ENCODE peak calls at places on chromosome 5, in eight cellular contexts. One of them, this sample, is unnamed.
A peak's percentile ranks its signal among the peaks of the same experiment; 100 is the strongest.

GRCh38 chr5:141349917-141350619 is at the start of gene PCDHGB1:
- DNase-seq in body of pancreas: peak; percentile 43
- DNase-seq in aorta: peak; percentile 62
- DNase-seq in H54: peak; percentile 45
- DNase-seq in cerebellar cortex: peak; percentile 48
- DNase-seq in amniotic epithelial cell: peak; percentile 45
- DNase-seq in ureter: no peak
- DNase-seq in HTR-8/SVneo: no peak
- DNase-seq in this sample: peak; percentile 31

GRCh38 chr5:171750316-171750788 is 35.3 kb upstream of the SMIM23 start:
- DNase-seq in body of pancreas: peak; percentile 19
- DNase-seq in aorta: peak; percentile 80
- DNase-seq in HTR-8/SVneo: peak; percentile 32
- DNase-seq in ureter: no peak
- DNase-seq in cerebellar cortex: peak; percentile 13
- DNase-seq in amniotic epithelial cell: no peak
- DNase-seq in H54: peak; percentile 15
- DNase-seq in this sample: peak; percentile 3

GRCh38 chr5:111422245-111422644 is 90.1 kb downstream of the STARD4 start:
- DNase-seq in cerebellar cortex: no peak
- DNase-seq in aorta: no peak
- DNase-seq in body of pancreas: no peak
- DNase-seq in HTR-8/SVneo: no peak
- DNase-seq in amniotic epithelial cell: no peak
- DNase-seq in H54: no peak
- DNase-seq in ureter: no peak
- DNase-seq in this sample: no peak

GRCh38 chr5:44542470-44542869 is 153.2 kb upstream of the FGF10 start:
- DNase-seq in body of pancreas: no peak
- DNase-seq in aorta: no peak
- DNase-seq in amniotic epithelial cell: peak; percentile 94
- DNase-seq in ureter: no peak
- DNase-seq in H54: no peak
- DNase-seq in cerebellar cortex: no peak
- DNase-seq in HTR-8/SVneo: no peak
- DNase-seq in this sample: no peak

GRCh38 chr5:96226941-96227552 is 206.0 kb downstream of the PCSK1 start:
- DNase-seq in cerebellar cortex: no peak
- DNase-seq in body of pancreas: peak; percentile 14
- DNase-seq in amniotic epithelial cell: peak; percentile 87
- DNase-seq in H54: no peak
- DNase-seq in aorta: peak; percentile 76
- DNase-seq in ureter: no peak
- DNase-seq in HTR-8/SVneo: peak; percentile 54
- DNase-seq in this sample: no peak

GRCh38 chr5:9094582-9094981 is 451.3 kb downstream of the SEMA5A start:
- DNase-seq in ureter: no peak
- DNase-seq in aorta: no peak
- DNase-seq in body of pancreas: no peak
- DNase-seq in H54: no peak
- DNase-seq in HTR-8/SVneo: no peak
- DNase-seq in cerebellar cortex: no peak
- DNase-seq in amniotic epithelial cell: peak; percentile 74
- DNase-seq in this sample: no peak

GRCh38 chr5:170297589-170298462 is at the start of gene LCP2:
- DNase-seq in cerebellar cortex: no peak
- DNase-seq in body of pancreas: no peak
- DNase-seq in HTR-8/SVneo: no peak
- DNase-seq in amniotic epithelial cell: no peak
- DNase-seq in ureter: no peak
- DNase-seq in aorta: no peak
- DNase-seq in H54: no peak
- DNase-seq in this sample: no peak

GRCh38 chr5:151383011-151383410 is 35.7 kb upstream of the SLC36A2 start:
- DNase-seq in HTR-8/SVneo: no peak
- DNase-seq in aorta: no peak
- DNase-seq in amniotic epithelial cell: no peak
- DNase-seq in cerebellar cortex: no peak
- DNase-seq in body of pancreas: no peak
- DNase-seq in ureter: no peak
- DNase-seq in H54: no peak
- DNase-seq in this sample: no peak

GRCh38 chr5:31194458-31194808 is 947 bp downstream of the CDH6 start:
- DNase-seq in H54: no peak
- DNase-seq in amniotic epithelial cell: no peak
- DNase-seq in aorta: no peak
- DNase-seq in ureter: no peak
- DNase-seq in body of pancreas: no peak
- DNase-seq in HTR-8/SVneo: no peak
- DNase-seq in cerebellar cortex: no peak
- DNase-seq in this sample: peak; percentile 12

GRCh38 chr5:83925321-83925877 is 204.7 kb upstream of the HAPLN1 start:
- DNase-seq in H54: peak; percentile 16
- DNase-seq in cerebellar cortex: no peak
- DNase-seq in aorta: no peak
- DNase-seq in body of pancreas: no peak
- DNase-seq in amniotic epithelial cell: peak; percentile 98
- DNase-seq in HTR-8/SVneo: peak; percentile 45
- DNase-seq in ureter: no peak
- DNase-seq in this sample: no peak

GRCh38 chr5:55850839-55851674 is at the start of gene IL31RA:
- DNase-seq in HTR-8/SVneo: peak; percentile 52
- DNase-seq in amniotic epithelial cell: peak; percentile 92
- DNase-seq in H54: peak; percentile 30
- DNase-seq in body of pancreas: no peak
- DNase-seq in aorta: no peak
- DNase-seq in cerebellar cortex: no peak
- DNase-seq in ureter: no peak
- DNase-seq in this sample: no peak

GRCh38 chr5:67813879-67814539 is 401.5 kb upstream of the PIK3R1 start:
- DNase-seq in HTR-8/SVneo: no peak
- DNase-seq in amniotic epithelial cell: no peak
- DNase-seq in aorta: no peak
- DNase-seq in H54: no peak
- DNase-seq in body of pancreas: no peak
- DNase-seq in cerebellar cortex: no peak
- DNase-seq in ureter: no peak
- DNase-seq in this sample: no peak

GRCh38 chr5:65161655-65162054 is 320.1 kb downstream of the ADAMTS6 start:
- DNase-seq in HTR-8/SVneo: no peak
- DNase-seq in H54: no peak
- DNase-seq in cerebellar cortex: no peak
- DNase-seq in aorta: no peak
- DNase-seq in amniotic epithelial cell: no peak
- DNase-seq in ureter: no peak
- DNase-seq in body of pancreas: no peak
- DNase-seq in this sample: no peak

GRCh38 chr5:57422993-57423392 is 59.6 kb downstream of the ACTBL2 start:
- DNase-seq in body of pancreas: no peak
- DNase-seq in HTR-8/SVneo: no peak
- DNase-seq in ureter: no peak
- DNase-seq in amniotic epithelial cell: no peak
- DNase-seq in aorta: no peak
- DNase-seq in H54: no peak
- DNase-seq in cerebellar cortex: no peak
- DNase-seq in this sample: no peak

GRCh38 chr5:10987881-10988504 is 227.0 kb upstream of the DAP start:
- DNase-seq in body of pancreas: peak; percentile 81
- DNase-seq in H54: peak; percentile 17
- DNase-seq in HTR-8/SVneo: peak; percentile 67
- DNase-seq in aorta: peak; percentile 77
- DNase-seq in amniotic epithelial cell: no peak
- DNase-seq in cerebellar cortex: peak; percentile 44
- DNase-seq in ureter: peak; percentile 70
- DNase-seq in this sample: peak; percentile 36

GRCh38 chr5:139543423-139543991 is 17.6 kb upstream of the UBE2D2 start:
- DNase-seq in H54: no peak
- DNase-seq in amniotic epithelial cell: peak; percentile 31
- DNase-seq in body of pancreas: peak; percentile 71
- DNase-seq in HTR-8/SVneo: no peak
- DNase-seq in aorta: peak; percentile 86
- DNase-seq in ureter: peak; percentile 61
- DNase-seq in cerebellar cortex: no peak
- DNase-seq in this sample: peak; percentile 8

GRCh38 chr5:167912944-167913343 is 378.5 kb upstream of the WWC1 start:
- DNase-seq in HTR-8/SVneo: peak; percentile 45
- DNase-seq in aorta: no peak
- DNase-seq in cerebellar cortex: no peak
- DNase-seq in body of pancreas: no peak
- DNase-seq in H54: no peak
- DNase-seq in ureter: no peak
- DNase-seq in amniotic epithelial cell: peak; percentile 63
- DNase-seq in this sample: no peak

GRCh38 chr5:149113669-149114068 is 27.6 kb upstream of the ABLIM3 start:
- DNase-seq in amniotic epithelial cell: peak; percentile 90
- DNase-seq in HTR-8/SVneo: no peak
- DNase-seq in aorta: no peak
- DNase-seq in ureter: no peak
- DNase-seq in body of pancreas: no peak
- DNase-seq in H54: no peak
- DNase-seq in cerebellar cortex: no peak
- DNase-seq in this sample: no peak

GRCh38 chr5:170312666-170313065 is 15.1 kb upstream of the LCP2 start:
- DNase-seq in amniotic epithelial cell: peak; percentile 24
- DNase-seq in HTR-8/SVneo: no peak
- DNase-seq in body of pancreas: no peak
- DNase-seq in H54: no peak
- DNase-seq in ureter: no peak
- DNase-seq in cerebellar cortex: no peak
- DNase-seq in aorta: no peak
- DNase-seq in this sample: no peak

GRCh38 chr5:168877132-168877895 is 298.1 kb upstream of the PANK3 start:
- DNase-seq in body of pancreas: peak; percentile 62
- DNase-seq in cerebellar cortex: no peak
- DNase-seq in HTR-8/SVneo: no peak
- DNase-seq in amniotic epithelial cell: no peak
- DNase-seq in H54: no peak
- DNase-seq in ureter: no peak
- DNase-seq in aorta: no peak
- DNase-seq in this sample: no peak

GRCh38 chr5:90191352-90192045 is 218.1 kb downstream of the CETN3 start:
- DNase-seq in body of pancreas: no peak
- DNase-seq in aorta: no peak
- DNase-seq in cerebellar cortex: no peak
- DNase-seq in H54: no peak
- DNase-seq in HTR-8/SVneo: no peak
- DNase-seq in amniotic epithelial cell: no peak
- DNase-seq in ureter: no peak
- DNase-seq in this sample: no peak